ENCODE peak calls at places on chromosomes 5 and 9, in four cellular contexts. T is HepG2, U is body of pancreas, S is NB4. Y is an unnamed sample.

GRCh38 chr9:33229359-33230120 is 10.4 kb upstream of the SPINK4 start:
- DNase-seq in S (no peak), U (peak; percentile 88), T (peak; percentile 78), Y (no peak)

GRCh38 chr5:41925555-41925946 is 470 bp downstream of the FBXO4 start:
- DNase-seq in S (no peak), U (peak; percentile 31), T (peak; percentile 39), Y (peak; percentile 66)

GRCh38 chr5:124315746-124316415 is 430.6 kb downstream of the ZNF608 start:
- DNase-seq in S (no peak), T (no peak), U (no peak), Y (no peak)

GRCh38 chr5:134143964-134144941 is 29.8 kb downstream of the TCF7 start:
- DNase-seq in U (no peak), T (no peak), S (no peak), Y (no peak)

GRCh38 chr5:67031689-67032088 is 164.9 kb downstream of the CD180 start:
- DNase-seq in T (no peak), U (no peak), S (no peak), Y (no peak)

GRCh38 chr9:34984049-34984448 is 5.5 kb upstream of the DNAJB5 start:
- DNase-seq in S (peak; percentile 79), T (no peak), U (no peak), Y (peak; percentile 17)

GRCh38 chr5:137051165-137051564 is 448.0 kb downstream of the SPOCK1 start:
- DNase-seq in U (no peak), T (peak; percentile 5), S (no peak), Y (no peak)

GRCh38 chr5:145903862-145904261 is 31.0 kb upstream of the GRXCR2 start:
- DNase-seq in S (no peak), U (no peak), T (no peak), Y (no peak)

GRCh38 chr5:109708813-109709212 is 19.1 kb downstream of the MAN2A1 start:
- DNase-seq in T (no peak), S (no peak), U (no peak), Y (no peak)

GRCh38 chr9:12973702-12974101 is 198.9 kb downstream of the LURAP1L start:
- DNase-seq in U (no peak), T (no peak), S (no peak), Y (no peak)

GRCh38 chr9:87443461-87443860 is 54.2 kb upstream of the DAPK1 start:
- DNase-seq in T (no peak), U (no peak), S (no peak), Y (no peak)

GRCh38 chr9:87372401-87372851 is 125.2 kb upstream of the DAPK1 start:
- DNase-seq in S (no peak), T (peak; percentile 19), U (peak; percentile 43), Y (no peak)

GRCh38 chr9:97508852-97509251 is 7.4 kb downstream of the TMOD1 start:
- DNase-seq in S (no peak), T (no peak), U (no peak), Y (no peak)

GRCh38 chr5:375921-376871 is 54.7 kb downstream of the AHRR start:
- DNase-seq in S (peak; percentile 73), U (peak; percentile 1), T (no peak), Y (no peak)

GRCh38 chr5:147327905-147328304 is 93.1 kb downstream of the STK32A start:
- DNase-seq in S (no peak), U (no peak), T (no peak), Y (no peak)

GRCh38 chr9:76725885-76726284 is 38.4 kb upstream of the PCA3 start:
- DNase-seq in S (no peak), T (no peak), U (no peak), Y (no peak)

GRCh38 chr9:79661926-79662552 is 90.3 kb downstream of the TLE4 start:
- DNase-seq in S (no peak), T (no peak), U (no peak), Y (no peak)

GRCh38 chr9:90883661-90884060 is 82.0 kb downstream of the SYK start:
- DNase-seq in S (no peak), T (no peak), U (no peak), Y (no peak)

GRCh38 chr5:43063731-43064171 is 23.6 kb upstream of the ANXA2R start:
- DNase-seq in S (peak; percentile 92), T (no peak), U (peak; percentile 16), Y (no peak)

GRCh38 chr5:151580858-151581257 is 10.3 kb downstream of the FAT2 start:
- DNase-seq in U (no peak), T (no peak), S (no peak), Y (no peak)

GRCh38 chr9:98020471-98021145 is 35.9 kb upstream of the NANS start:
- DNase-seq in T (no peak), S (no peak), U (no peak), Y (no peak)

GRCh38 chr9:4334439-4334838 is 34.6 kb upstream of the GLIS3 start:
- DNase-seq in U (peak; percentile 96), T (peak; percentile 46), S (no peak), Y (no peak)

GRCh38 chr5:97600486-97600885 is 417.4 kb upstream of the RIOK2 start:
- DNase-seq in U (no peak), S (no peak), T (no peak), Y (no peak)

GRCh38 chr9:35341585-35341984 is 148.3 kb upstream of the RUSC2 start:
- DNase-seq in S (peak; percentile 47), T (no peak), U (peak; percentile 73), Y (no peak)

GRCh38 chr9:33739407-33739806 is 56.0 kb upstream of the PRSS3 start:
- DNase-seq in S (no peak), U (no peak), T (no peak), Y (no peak)

GRCh38 chr5:53027913-53028312 is 38.8 kb downstream of the ITGA2 start:
- DNase-seq in S (no peak), U (peak; percentile 18), T (no peak), Y (no peak)

GRCh38 chr9:110047955-110048472 is 159.9 kb downstream of the C9orf152 start:
- DNase-seq in U (peak; percentile 6), T (no peak), S (no peak), Y (no peak)

GRCh38 chr5:102958481-102959011 is 161.4 kb downstream of the GIN1 start:
- DNase-seq in U (no peak), T (no peak), S (no peak), Y (no peak)

GRCh38 chr5:178376906-178377582 is 144.4 kb upstream of the PHYKPL start:
- DNase-seq in T (no peak), U (no peak), S (no peak), Y (no peak)

GRCh38 chr9:116572095-116572748 is 114.9 kb upstream of the TRIM32 start:
- DNase-seq in U (peak; percentile 93), S (peak; percentile 71), T (peak; percentile 64), Y (peak; percentile 78)

GRCh38 chr5:151023047-151023615 is 2.7 kb downstream of the GPX3 start:
- DNase-seq in S (no peak), T (no peak), U (peak; percentile 69), Y (peak; percentile 60)

GRCh38 chr5:109852371-109853160 is 162.8 kb downstream of the MAN2A1 start:
- DNase-seq in T (no peak), U (no peak), S (no peak), Y (no peak)

GRCh38 chr5:78597068-78597857 is 51.3 kb downstream of the LHFPL2 start:
- DNase-seq in T (peak; percentile 79), S (peak; percentile 43), U (no peak), Y (peak; percentile 52)

DNA sequence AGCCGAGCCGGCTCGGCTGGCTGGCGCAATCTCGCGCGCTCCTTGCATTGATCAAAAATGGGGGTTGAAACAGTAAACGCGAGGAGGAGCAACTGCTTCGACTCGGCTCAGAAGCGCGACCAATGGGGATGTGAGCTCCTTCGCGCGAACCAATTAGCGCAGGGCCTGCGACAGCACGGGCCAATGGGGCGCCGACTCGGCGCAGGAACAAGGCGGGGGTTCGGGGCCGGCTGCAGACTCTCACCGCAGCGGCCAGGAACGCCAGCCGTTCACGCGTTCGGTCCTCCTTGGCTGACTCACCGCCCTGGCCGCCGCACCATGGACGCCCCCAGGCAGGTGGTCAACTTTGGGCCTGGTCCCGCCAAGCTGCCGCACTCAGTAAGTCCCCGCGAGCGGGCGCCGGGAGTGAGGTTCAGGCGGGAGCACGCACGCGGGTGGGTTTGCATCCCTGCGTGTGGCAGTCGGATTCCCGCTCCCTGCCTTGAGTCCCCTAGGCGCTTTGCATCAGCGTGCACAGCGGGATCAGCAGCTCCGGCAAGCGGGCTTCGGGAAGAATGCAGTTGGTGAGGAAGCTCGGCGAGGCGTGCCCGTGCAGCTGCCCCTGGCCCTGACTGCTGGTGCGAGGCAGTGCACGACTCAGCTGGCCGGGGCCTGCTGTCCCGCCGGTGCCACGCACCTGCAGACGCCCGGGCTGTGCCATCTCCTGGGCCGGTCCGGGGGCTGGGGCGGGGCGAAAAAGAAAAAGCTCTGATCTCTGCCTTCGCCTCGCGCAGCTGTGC is at the start of gene PSAT1:
- DNase-seq in S (peak; percentile 97), T (peak; percentile 94), U (peak; percentile 95), Y (peak; percentile 97)
- TF ChIP-seq POLR2A in S (peak; percentile 55), T (peak; percentile 98), U (peak; percentile 80), Y (peak; percentile 73)

DNA sequence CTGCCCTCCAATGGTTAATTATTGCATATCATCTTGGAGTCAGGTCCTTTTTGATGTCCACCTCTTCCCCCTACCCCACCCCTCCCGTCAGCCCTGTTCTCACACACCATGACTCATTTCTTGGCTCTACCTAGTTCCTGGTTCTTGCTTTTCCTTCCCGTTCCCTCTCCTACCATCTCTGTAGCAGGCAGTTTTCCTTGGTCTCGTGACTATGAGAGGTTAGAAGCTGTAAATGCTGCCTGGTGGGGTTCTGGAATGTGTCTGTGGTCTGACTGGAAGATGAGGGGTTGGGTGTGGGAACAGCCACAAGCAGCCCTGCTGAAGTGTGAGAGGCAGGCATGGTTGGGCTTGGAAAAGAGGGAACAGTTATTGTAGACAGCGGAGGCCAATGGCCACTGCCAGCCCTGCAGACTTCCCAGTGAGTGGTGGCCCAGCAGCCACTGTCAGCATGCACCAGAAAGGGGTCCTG is 18.2 kb downstream of the SLC22A5 start:
- DNase-seq in S (peak; percentile 37), U (peak; percentile 79), T (no peak), Y (no peak)
- TF ChIP-seq POLR2A in S (no peak), U (peak; percentile 36), T (no peak), Y (no peak)

GRCh38 chr9:14097666-14098065 is 216.3 kb downstream of the NFIB start:
- DNase-seq in T (no peak), U (no peak), S (no peak), Y (no peak)
- TF ChIP-seq POLR2A in T (no peak), U (no peak), S (no peak), Y (no peak)

GRCh38 chr5:139638090-139638735 is 9.9 kb upstream of the CXXC5 start:
- DNase-seq in U (peak; percentile 94), T (no peak), S (peak; percentile 38), Y (peak; percentile 81)
- TF ChIP-seq POLR2A in U (peak; percentile 83), T (no peak), S (no peak), Y (peak; percentile 64)

GRCh38 chr9:132663120-132663519 is 6.7 kb downstream of the DDX31 start:
- DNase-seq in S (no peak), T (no peak), U (no peak), Y (no peak)
- TF ChIP-seq POLR2A in S (no peak), T (no peak), U (no peak), Y (no peak)

DNA sequence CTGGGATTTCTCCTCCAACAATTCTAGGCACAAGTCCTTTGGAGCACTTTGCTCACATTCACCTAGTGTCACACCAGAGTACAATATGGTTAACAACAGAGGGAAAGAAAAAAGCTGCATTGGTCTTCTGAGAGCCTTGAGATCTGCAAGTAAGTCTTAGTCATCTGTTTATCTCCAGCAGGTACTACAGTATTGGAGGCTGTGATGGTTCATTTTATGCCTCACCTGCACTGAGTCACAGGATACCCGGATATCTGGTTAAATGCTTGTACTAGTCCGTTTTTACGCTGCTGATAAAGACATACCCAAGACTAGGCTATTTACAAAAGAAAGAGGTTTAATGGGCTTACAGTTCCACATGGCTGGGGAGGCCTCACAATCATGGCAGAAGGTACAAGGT is 525.0 kb downstream of the NR2F1-AS1 start:
- DNase-seq in T (no peak), S (no peak), U (no peak), Y (no peak)
- TF ChIP-seq POLR2A in T (no peak), S (no peak), U (no peak), Y (no peak)

GRCh38 chr9:93575706-93576295 is 583 bp upstream of the PHF2 start:
- DNase-seq in U (peak; percentile 58), S (peak; percentile 84), T (no peak), Y (peak; percentile 81)
- TF ChIP-seq POLR2A in U (peak; percentile 63), S (no peak), T (no peak), Y (peak; percentile 82)

Y was measured in erythroblast.